ENCODE peak calls at places on chromosome 19, in five cellular contexts. One of them, this sample, is unnamed.

GRCh38 chr19:6856749-6857372 is 30.5 kb upstream of the ADGRE1 start:
- DNase-seq in neuronal stem cell: no peak
- DNase-seq in H1: no peak
- DNase-seq in H9: no peak
- DNase-seq in mesenchymal stem cell: no peak
- DNase-seq in this sample: no peak

GRCh38 chr19:42857544-42857867 is 22.0 kb downstream of the PSG1 start:
- DNase-seq in H9: no peak
- DNase-seq in neuronal stem cell: no peak
- DNase-seq in mesenchymal stem cell: no peak
- DNase-seq in H1: no peak
- DNase-seq in this sample: no peak

GRCh38 chr19:32388393-32388724 is 17.2 kb upstream of the DPY19L3 start:
- DNase-seq in neuronal stem cell: no peak
- DNase-seq in H1: no peak
- DNase-seq in mesenchymal stem cell: no peak
- DNase-seq in H9: no peak
- DNase-seq in this sample: no peak

GRCh38 chr19:20247016-20247683 is 80.1 kb downstream of the ZNF486 start:
- DNase-seq in H9: peak
- DNase-seq in H1: peak
- DNase-seq in neuronal stem cell: peak
- DNase-seq in mesenchymal stem cell: peak
- DNase-seq in this sample: no peak

GRCh38 chr19:28358604-28359003 is 854.3 kb downstream of the UQCRFS1 start:
- DNase-seq in H1: no peak
- DNase-seq in neuronal stem cell: no peak
- DNase-seq in mesenchymal stem cell: no peak
- DNase-seq in H9: no peak
- DNase-seq in this sample: no peak

GRCh38 chr19:17302391-17303166 is 646 bp downstream of the ABHD8 start:
- DNase-seq in mesenchymal stem cell: no peak
- DNase-seq in neuronal stem cell: no peak
- DNase-seq in H9: no peak
- DNase-seq in H1: peak
- DNase-seq in this sample: no peak

GRCh38 chr19:13888281-13888680 is 11.3 kb downstream of the NANOS3 start:
- DNase-seq in neuronal stem cell: no peak
- DNase-seq in H1: no peak
- DNase-seq in H9: no peak
- DNase-seq in mesenchymal stem cell: no peak
- DNase-seq in this sample: no peak

GRCh38 chr19:38654478-38655079 is 7.1 kb downstream of the ACTN4 start:
- DNase-seq in mesenchymal stem cell: peak
- DNase-seq in H9: no peak
- DNase-seq in H1: no peak
- DNase-seq in neuronal stem cell: no peak
- DNase-seq in this sample: peak

GRCh38 chr19:29255006-29255405 is 42.1 kb upstream of the UQCRFS1 start:
- DNase-seq in neuronal stem cell: no peak
- DNase-seq in mesenchymal stem cell: no peak
- DNase-seq in H9: peak
- DNase-seq in H1: no peak
- DNase-seq in this sample: no peak

GRCh38 chr19:47485210-47485609 is 1.2 kb upstream of the KPTN start:
- DNase-seq in H9: no peak
- DNase-seq in neuronal stem cell: no peak
- DNase-seq in mesenchymal stem cell: no peak
- DNase-seq in H1: no peak
- DNase-seq in this sample: no peak

GRCh38 chr19:48244289-48244688 is 11.4 kb downstream of the CARD8 start:
- DNase-seq in H9: no peak
- DNase-seq in H1: no peak
- DNase-seq in mesenchymal stem cell: no peak
- DNase-seq in neuronal stem cell: no peak
- DNase-seq in this sample: no peak

GRCh38 chr19:17549088-17549740 is 6.2 kb upstream of the COLGALT1 start:
- DNase-seq in neuronal stem cell: no peak
- DNase-seq in mesenchymal stem cell: no peak
- DNase-seq in H9: no peak
- DNase-seq in H1: no peak
- DNase-seq in this sample: no peak

GRCh38 chr19:49638360-49638759 is 1.6 kb downstream of the RRAS start:
- DNase-seq in H1: no peak
- DNase-seq in mesenchymal stem cell: peak
- DNase-seq in H9: no peak
- DNase-seq in neuronal stem cell: no peak
- DNase-seq in this sample: no peak
- H2AFZ ChIP-seq in H1: peak
- H2AFZ ChIP-seq in mesenchymal stem cell: no peak
- H2AFZ ChIP-seq in H9: no peak
- H2AFZ ChIP-seq in neuronal stem cell: peak
- H2AFZ ChIP-seq in this sample: peak

GRCh38 chr19:660793-661426 is 2.1 kb downstream of the RNF126 start:
- DNase-seq in H9: no peak
- DNase-seq in neuronal stem cell: no peak
- DNase-seq in H1: no peak
- DNase-seq in mesenchymal stem cell: no peak
- DNase-seq in this sample: no peak

GRCh38 chr19:661427-662196 is 1.4 kb downstream of the RNF126 start:
- DNase-seq in mesenchymal stem cell: peak
- DNase-seq in neuronal stem cell: no peak
- DNase-seq in H1: no peak
- DNase-seq in H9: no peak
- DNase-seq in this sample: no peak

GRCh38 chr19:663682-664117 is 686 bp upstream of the RNF126 start:
- DNase-seq in neuronal stem cell: no peak
- DNase-seq in H9: no peak
- DNase-seq in mesenchymal stem cell: no peak
- DNase-seq in H1: no peak
- DNase-seq in this sample: no peak

GRCh38 chr19:662962-663681 is at the start of gene RNF126:
- DNase-seq in mesenchymal stem cell: peak
- DNase-seq in H1: peak
- DNase-seq in H9: peak
- DNase-seq in neuronal stem cell: peak
- DNase-seq in this sample: peak

DNA sequence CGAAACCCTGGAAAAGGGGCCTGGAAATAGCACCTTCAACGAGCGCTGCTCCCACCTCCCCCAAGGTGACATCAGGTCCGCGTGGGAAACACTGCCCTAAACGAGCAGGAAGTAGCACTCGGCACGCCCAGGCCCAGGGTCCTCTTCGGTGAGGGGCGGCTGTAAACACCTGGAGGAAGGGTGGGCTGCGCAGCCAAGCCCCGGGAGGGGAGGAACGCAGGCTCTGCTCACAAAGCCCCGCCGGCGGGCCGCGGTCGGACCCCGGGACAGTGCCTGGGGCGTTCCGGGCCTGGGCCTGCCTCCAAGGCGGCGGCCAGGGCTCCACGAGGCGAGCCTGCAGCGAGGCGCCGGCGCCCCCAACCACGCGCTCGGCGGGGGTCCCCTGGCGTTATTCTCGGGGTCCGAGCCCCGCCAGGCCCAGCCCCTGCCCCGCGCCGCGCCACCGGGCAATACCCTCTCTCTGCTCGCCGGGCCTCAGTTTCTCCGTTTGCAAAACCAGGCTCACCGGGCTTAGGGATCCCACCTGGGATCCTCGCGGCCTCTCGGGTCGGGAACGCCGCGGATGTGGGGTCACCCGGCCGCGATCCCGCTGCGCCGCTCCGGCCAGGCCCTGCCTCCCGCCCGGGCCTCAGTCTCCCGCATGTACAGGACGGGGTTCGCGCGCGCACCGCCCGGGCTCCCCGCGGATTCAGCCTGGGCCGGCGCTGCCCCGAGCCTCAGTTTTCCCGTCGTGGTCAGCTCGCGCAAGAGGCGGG is 630 bp downstream of the RNF126 start:
- DNase-seq in neuronal stem cell: no peak
- DNase-seq in H1: no peak
- DNase-seq in mesenchymal stem cell: peak
- DNase-seq in H9: no peak
- DNase-seq in this sample: peak
- H3K4ac ChIP-seq in neuronal stem cell: peak
- H3K4ac ChIP-seq in H1: no peak
- H3K4ac ChIP-seq in mesenchymal stem cell: peak
- H3K4ac ChIP-seq in H9: no peak
- H3K4ac ChIP-seq in this sample: peak

GRCh38 chr19:49361438-49362047 is 673 bp downstream of the TEAD2 start:
- DNase-seq in neuronal stem cell: peak
- DNase-seq in H1: no peak
- DNase-seq in mesenchymal stem cell: peak
- DNase-seq in H9: peak
- DNase-seq in this sample: peak

GRCh38 chr19:49357186-49357585 is 5.0 kb downstream of the TEAD2 start:
- DNase-seq in mesenchymal stem cell: no peak
- DNase-seq in H1: no peak
- DNase-seq in neuronal stem cell: no peak
- DNase-seq in H9: no peak
- DNase-seq in this sample: no peak

GRCh38 chr19:49356382-49356781 is 5.8 kb downstream of the TEAD2 start:
- DNase-seq in H1: no peak
- DNase-seq in neuronal stem cell: no peak
- DNase-seq in mesenchymal stem cell: no peak
- DNase-seq in H9: no peak
- DNase-seq in this sample: no peak

GRCh38 chr19:49359851-49360845 is 2.1 kb downstream of the TEAD2 start:
- DNase-seq in neuronal stem cell: no peak
- DNase-seq in H1: no peak
- DNase-seq in H9: no peak
- DNase-seq in mesenchymal stem cell: peak
- DNase-seq in this sample: no peak

DNA sequence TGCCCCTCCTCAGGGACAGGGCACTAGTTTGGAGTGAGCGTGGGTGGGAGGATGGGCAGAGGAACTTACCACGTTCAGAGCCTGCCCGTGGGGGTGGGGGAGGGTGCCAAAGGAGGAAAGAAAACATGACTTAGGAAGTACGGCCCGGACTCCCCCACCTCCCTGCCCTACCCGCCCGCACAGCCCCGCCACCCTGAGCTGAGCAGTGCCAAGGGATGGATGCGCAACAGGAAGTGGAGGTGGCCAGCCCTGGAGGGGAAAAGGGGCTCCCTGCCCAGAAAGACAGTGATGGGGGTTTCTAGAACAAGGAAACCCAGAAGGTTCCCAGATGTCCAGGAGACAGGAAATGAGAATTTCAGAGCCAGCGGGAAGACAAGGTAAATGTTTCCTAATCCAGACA is 6.3 kb downstream of the TEAD2 start:
- DNase-seq in H1: no peak
- DNase-seq in H9: no peak
- DNase-seq in mesenchymal stem cell: no peak
- DNase-seq in neuronal stem cell: no peak
- DNase-seq in this sample: no peak
- H2AFZ ChIP-seq in H1: no peak
- H2AFZ ChIP-seq in H9: no peak
- H2AFZ ChIP-seq in mesenchymal stem cell: no peak
- H2AFZ ChIP-seq in neuronal stem cell: no peak
- H2AFZ ChIP-seq in this sample: no peak

GRCh38 chr19:58097349-58097748 is 682 bp downstream of the ZSCAN18 start:
- DNase-seq in mesenchymal stem cell: no peak
- DNase-seq in H1: no peak
- DNase-seq in H9: no peak
- DNase-seq in neuronal stem cell: no peak
- DNase-seq in this sample: no peak

GRCh38 chr19:58098682-58098998 is 609 bp upstream of the ZSCAN18 start:
- DNase-seq in neuronal stem cell: no peak
- DNase-seq in H9: no peak
- DNase-seq in mesenchymal stem cell: no peak
- DNase-seq in H1: no peak
- DNase-seq in this sample: no peak

GRCh38 chr19:58096884-58097283 is 1.1 kb downstream of the ZSCAN18 start:
- DNase-seq in H1: no peak
- DNase-seq in mesenchymal stem cell: no peak
- DNase-seq in H9: no peak
- DNase-seq in neuronal stem cell: no peak
- DNase-seq in this sample: no peak

GRCh38 chr19:58095328-58095727 is 2.7 kb downstream of the ZSCAN18 start:
- DNase-seq in neuronal stem cell: no peak
- DNase-seq in H9: no peak
- DNase-seq in H1: no peak
- DNase-seq in mesenchymal stem cell: no peak
- DNase-seq in this sample: no peak

DNA sequence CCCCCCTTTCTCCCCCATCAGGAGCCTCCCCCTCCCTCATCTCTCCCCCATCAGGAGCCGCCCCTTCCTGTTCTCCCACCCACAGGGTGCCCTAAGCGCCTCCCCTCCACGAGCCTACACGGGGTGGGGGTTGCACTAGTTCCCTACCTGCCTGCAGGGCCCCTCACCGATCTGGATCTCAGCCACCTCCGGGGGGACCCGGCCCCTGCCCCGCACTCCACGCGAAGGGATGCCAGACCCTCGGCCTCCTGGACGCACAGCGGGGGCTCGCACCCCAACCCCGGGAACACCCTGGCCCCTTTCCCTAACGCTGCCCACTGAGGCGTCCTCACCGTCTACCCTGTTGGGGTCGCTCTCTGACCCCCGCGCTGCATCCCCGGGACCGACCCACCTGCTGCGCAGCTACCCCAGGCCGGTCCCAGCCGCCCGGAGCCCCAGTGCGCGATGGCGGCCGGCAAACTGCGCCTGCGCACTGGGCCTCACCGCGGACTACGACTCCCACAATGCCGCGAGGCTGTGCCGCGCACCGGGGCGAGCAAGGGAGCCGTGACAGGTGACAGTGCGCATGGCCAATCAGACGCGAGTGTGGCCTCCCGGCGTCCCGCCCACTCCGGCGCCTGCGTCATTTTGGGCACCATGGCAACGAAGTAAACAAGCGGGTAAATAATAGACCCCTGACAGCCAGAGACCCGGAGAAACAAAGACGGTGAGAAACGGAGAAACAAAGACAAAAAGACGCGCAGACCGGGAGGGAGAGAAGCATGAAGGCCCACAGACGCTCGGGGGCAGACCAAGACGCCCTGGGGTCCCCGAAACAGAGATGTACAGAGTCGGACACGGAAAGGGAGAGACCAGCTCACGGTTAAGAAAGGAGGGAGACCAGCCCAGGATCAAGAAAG is at the start of gene ZSCAN18:
- DNase-seq in mesenchymal stem cell: peak
- DNase-seq in neuronal stem cell: peak
- DNase-seq in H1: peak
- DNase-seq in H9: peak
- DNase-seq in this sample: peak
- H3K4ac ChIP-seq in mesenchymal stem cell: peak
- H3K4ac ChIP-seq in neuronal stem cell: peak
- H3K4ac ChIP-seq in H1: peak
- H3K4ac ChIP-seq in H9: peak
- H3K4ac ChIP-seq in this sample: peak